ENCODE peak calls at places on chromosomes 12 and 14, in ten cellular contexts. H is fibroblast of the aortic adventitia, U is omental fat pad, M is psoas muscle, C is body of pancreas, O is AG09309, P is tibial artery, J is GM12864, N is astrocyte of the spinal cord, E is nephron progenitor cell. F is an unnamed sample.

GRCh38 chr12:113899844-113900471 is 66.2 kb downstream of the RBM19 start:
- DNase-seq in H (no peak), U (no peak), M (no peak), C (peak), O (no peak), P (no peak), J (no peak), N (no peak), E (no peak), F (no peak)

GRCh38 chr12:130133851-130134562 is 28.3 kb upstream of the FZD10 start:
- DNase-seq in H (no peak), U (no peak), M (no peak), C (no peak), O (no peak), P (no peak), J (no peak), N (no peak), E (no peak), F (no peak)

GRCh38 chr12:3658327-3659163 is 94.4 kb downstream of the CRACR2A start:
- DNase-seq in H (peak), U (no peak), M (no peak), C (no peak), O (no peak), P (no peak), J (no peak), N (no peak), E (peak), F (no peak)

GRCh38 chr12:4116251-4117111 is 157.1 kb upstream of the CCND2 start:
- DNase-seq in H (peak), U (no peak), M (no peak), C (no peak), O (peak), P (no peak), J (no peak), N (peak), E (no peak), F (peak)

GRCh38 chr12:107135177-107135576 is 41.8 kb upstream of the CRY1 start:
- DNase-seq in H (no peak), U (no peak), M (no peak), C (no peak), O (no peak), P (no peak), J (no peak), N (no peak), E (no peak), F (no peak)

GRCh38 chr12:8697476-8698131 is at the start of gene RIMKLB:
- DNase-seq in H (peak), U (peak), M (peak), C (peak), O (no peak), P (peak), J (no peak), N (peak), E (peak), F (peak)

GRCh38 chr14:71193663-71194062 is 286.4 kb downstream of the PCNX1 start:
- DNase-seq in H (no peak), U (no peak), M (no peak), C (no peak), O (no peak), P (no peak), J (no peak), N (no peak), E (no peak), F (no peak)

GRCh38 chr12:124851344-124851743 is 12.3 kb downstream of the SCARB1 start:
- DNase-seq in H (no peak), U (no peak), M (no peak), C (no peak), O (no peak), P (no peak), J (no peak), N (no peak), E (no peak), F (no peak)

GRCh38 chr14:68939893-68940613 is 39.0 kb downstream of the ACTN1 start:
- DNase-seq in H (peak), U (no peak), M (peak), C (peak), O (peak), P (peak), J (no peak), N (peak), E (peak), F (no peak)

GRCh38 chr14:99744199-99744872 is 48.9 kb upstream of the EML1 start:
- DNase-seq in H (peak), U (no peak), M (no peak), C (no peak), O (peak), P (no peak), J (no peak), N (peak), E (no peak), F (no peak)

GRCh38 chr14:101599234-101599885 is 38.1 kb downstream of the DIO3 start:
- DNase-seq in H (no peak), U (no peak), M (no peak), C (no peak), O (no peak), P (no peak), J (no peak), N (no peak), E (no peak), F (no peak)

GRCh38 chr12:4434721-4435425 is 10.7 kb downstream of the FGF6 start:
- DNase-seq in H (no peak), U (no peak), M (no peak), C (no peak), O (no peak), P (no peak), J (peak), N (no peak), E (no peak), F (peak)

GRCh38 chr14:49249022-49249421 is 337.2 kb downstream of the RPS29 start:
- DNase-seq in H (no peak), U (no peak), M (no peak), C (no peak), O (no peak), P (no peak), J (no peak), N (peak), E (no peak), F (no peak)

GRCh38 chr12:77855548-77855947 is 24.9 kb downstream of the NAV3 start:
- DNase-seq in H (no peak), U (no peak), M (no peak), C (no peak), O (no peak), P (no peak), J (no peak), N (no peak), E (no peak), F (no peak)

GRCh38 chr14:31265701-31266398 is 58.3 kb upstream of the HECTD1 start:
- DNase-seq in H (peak), U (no peak), M (no peak), C (peak), O (no peak), P (no peak), J (no peak), N (peak), E (no peak), F (no peak)

GRCh38 chr12:32595251-32595650 is 83.8 kb upstream of the DNM1L start:
- DNase-seq in H (peak), U (no peak), M (no peak), C (no peak), O (peak), P (no peak), J (no peak), N (peak), E (no peak), F (no peak)

GRCh38 chr14:65210118-65210826 is 108.0 kb upstream of the MAX start:
- DNase-seq in H (peak), U (no peak), M (no peak), C (peak), O (no peak), P (no peak), J (no peak), N (peak), E (no peak), F (no peak)

GRCh38 chr12:41014643-41015020 is 173.5 kb upstream of the PDZRN4 start:
- DNase-seq in H (peak), U (no peak), M (no peak), C (no peak), O (no peak), P (no peak), J (no peak), N (peak), E (no peak), F (no peak)

GRCh38 chr12:76144253-76144564 is 59.7 kb upstream of the NAP1L1 start:
- DNase-seq in H (peak), U (peak), M (no peak), C (peak), O (no peak), P (peak), J (no peak), N (no peak), E (no peak), F (no peak)

GRCh38 chr12:28240853-28241252 is 50.6 kb downstream of the CCDC91 start:
- DNase-seq in H (no peak), U (no peak), M (no peak), C (no peak), O (no peak), P (no peak), J (no peak), N (no peak), E (no peak), F (no peak)

GRCh38 chr12:92623386-92623785 is 79.4 kb upstream of the PLEKHG7 start:
- DNase-seq in H (no peak), U (no peak), M (no peak), C (no peak), O (no peak), P (no peak), J (no peak), N (peak), E (no peak), F (no peak)

GRCh38 chr14:91315844-91316267 is 71.4 kb upstream of the GPR68 start:
- DNase-seq in H (no peak), U (no peak), M (no peak), C (peak), O (no peak), P (no peak), J (peak), N (no peak), E (no peak), F (no peak)

GRCh38 chr14:77508876-77509275 is 10.3 kb upstream of the ISM2 start:
- DNase-seq in H (no peak), U (no peak), M (no peak), C (no peak), O (no peak), P (no peak), J (no peak), N (no peak), E (no peak), F (no peak)

GRCh38 chr14:31283568-31284252 is 76.1 kb upstream of the HECTD1 start:
- DNase-seq in H (peak), U (no peak), M (no peak), C (no peak), O (no peak), P (no peak), J (no peak), N (no peak), E (no peak), F (no peak)

GRCh38 chr14:69055125-69055524 is 76.0 kb upstream of the ACTN1 start:
- DNase-seq in H (no peak), U (no peak), M (no peak), C (no peak), O (no peak), P (no peak), J (no peak), N (peak), E (no peak), F (no peak)

GRCh38 chr12:508795-509194 is 49.1 kb downstream of the B4GALNT3 start:
- DNase-seq in H (no peak), U (no peak), M (no peak), C (no peak), O (no peak), P (no peak), J (no peak), N (no peak), E (no peak), F (no peak)

GRCh38 chr12:20212658-20213387 is 155.5 kb upstream of the PDE3A start:
- DNase-seq in H (peak), U (peak), M (peak), C (peak), O (peak), P (peak), J (no peak), N (peak), E (peak), F (no peak)

GRCh38 chr14:101226265-101226602 is 322.7 kb upstream of the RTL1 start:
- DNase-seq in H (no peak), U (no peak), M (no peak), C (no peak), O (no peak), P (no peak), J (no peak), N (no peak), E (no peak), F (no peak)

GRCh38 chr14:45177081-45177480 is 41.4 kb downstream of the FANCM start:
- DNase-seq in H (peak), U (no peak), M (no peak), C (no peak), O (peak), P (no peak), J (no peak), N (peak), E (no peak), F (no peak)

GRCh38 chr12:115934877-115935276 is 342.6 kb downstream of the MED13L start:
- DNase-seq in H (no peak), U (no peak), M (no peak), C (no peak), O (no peak), P (no peak), J (no peak), N (no peak), E (no peak), F (no peak)

GRCh38 chr14:82602794-82603193 is 1069.1 kb upstream of the SEL1L start:
- DNase-seq in H (no peak), U (no peak), M (no peak), C (no peak), O (no peak), P (no peak), J (no peak), N (no peak), E (no peak), F (no peak)

GRCh38 chr12:117919479-117919878 is 49.3 kb downstream of the KSR2 start:
- DNase-seq in H (no peak), U (no peak), M (no peak), C (no peak), O (no peak), P (no peak), J (no peak), N (no peak), E (no peak), F (no peak)

GRCh38 chr12:15151141-15152091 is 69.8 kb downstream of the RERG start:
- DNase-seq in H (peak), U (no peak), M (no peak), C (peak), O (no peak), P (no peak), J (no peak), N (peak), E (no peak), F (no peak)

GRCh38 chr12:4825139-4825858 is 84.4 kb upstream of the KCNA1 start:
- DNase-seq in H (peak), U (no peak), M (no peak), C (no peak), O (no peak), P (no peak), J (no peak), N (no peak), E (no peak), F (no peak)

GRCh38 chr12:11745112-11745511 is 95.6 kb downstream of the ETV6 start:
- DNase-seq in H (no peak), U (no peak), M (no peak), C (no peak), O (no peak), P (no peak), J (no peak), N (no peak), E (no peak), F (no peak)

GRCh38 chr14:22524784-22525161 is 64.3 kb downstream of the DAD1 start:
- DNase-seq in H (peak), U (no peak), M (no peak), C (no peak), O (no peak), P (no peak), J (no peak), N (no peak), E (no peak), F (no peak)

GRCh38 chr12:42744539-42745156 is 155.1 kb upstream of the PRICKLE1 start:
- DNase-seq in H (peak), U (no peak), M (no peak), C (peak), O (peak), P (no peak), J (no peak), N (no peak), E (no peak), F (no peak)

GRCh38 chr14:89221109-89221508 is 195.9 kb downstream of the FOXN3 start:
- DNase-seq in H (peak), U (no peak), M (no peak), C (no peak), O (peak), P (no peak), J (no peak), N (peak), E (no peak), F (no peak)

GRCh38 chr12:113174461-113175384 is 10.6 kb downstream of the DDX54 start:
- DNase-seq in H (peak), U (peak), M (peak), C (peak), O (no peak), P (peak), J (no peak), N (peak), E (peak), F (peak)

GRCh38 chr12:57738142-57738474 is 434 bp downstream of the AGAP2 start:
- DNase-seq in H (no peak), U (no peak), M (no peak), C (no peak), O (no peak), P (no peak), J (no peak), N (no peak), E (no peak), F (no peak)
- TF ChIP-seq CTCF in H (no peak), U (no peak), M (no peak), C (no peak), O (no peak), P (no peak), J (no peak), N (no peak), E (no peak), F (no peak)

DNA sequence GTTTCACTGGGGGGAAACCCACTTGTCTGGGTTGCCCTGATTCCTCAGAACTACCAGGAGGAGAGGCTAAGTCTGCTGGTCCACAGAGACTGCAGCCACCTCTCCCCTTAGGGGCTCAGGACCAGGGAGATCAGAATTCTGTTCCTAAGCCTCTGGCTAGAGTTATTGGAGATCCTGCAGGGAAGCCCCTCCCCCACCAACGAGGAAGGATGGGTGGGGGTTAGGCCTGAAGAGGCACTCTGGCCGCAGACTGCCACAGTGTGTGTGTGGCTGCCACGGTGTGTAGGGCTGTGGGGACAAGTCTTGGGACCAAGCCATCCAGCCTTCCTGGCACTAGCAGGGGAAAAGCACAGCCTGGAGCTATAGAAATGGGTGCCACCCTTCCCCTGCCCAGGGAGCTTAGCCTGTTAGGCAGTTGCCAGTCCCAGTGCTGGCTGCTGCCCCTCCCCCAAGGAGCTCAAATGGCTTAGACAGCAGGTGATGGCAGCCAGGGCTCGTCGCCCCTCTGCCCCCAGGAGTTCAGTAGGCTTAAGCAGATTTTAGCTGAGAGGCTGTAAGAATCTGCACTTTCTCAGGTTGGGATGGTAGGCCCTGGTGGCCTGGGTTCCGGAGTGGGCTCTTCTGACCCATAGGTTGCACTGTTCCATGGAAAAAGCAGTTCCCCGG is 107.7 kb downstream of the ERGIC2 start:
- DNase-seq in H (no peak), U (no peak), M (no peak), C (no peak), O (no peak), P (no peak), J (no peak), N (no peak), E (peak), F (no peak)
- TF ChIP-seq CTCF in H (no peak), U (no peak), M (no peak), C (no peak), O (no peak), P (no peak), J (no peak), N (no peak), E (no peak), F (no peak)

GRCh38 chr12:110109037-110109836 is 14.9 kb upstream of the IFT81 start:
- DNase-seq in H (peak), U (peak), M (peak), C (peak), O (peak), P (peak), J (no peak), N (peak), E (peak), F (no peak)
- TF ChIP-seq CTCF in H (no peak), U (no peak), M (no peak), C (peak), O (no peak), P (no peak), J (no peak), N (no peak), E (no peak), F (no peak)

DNA sequence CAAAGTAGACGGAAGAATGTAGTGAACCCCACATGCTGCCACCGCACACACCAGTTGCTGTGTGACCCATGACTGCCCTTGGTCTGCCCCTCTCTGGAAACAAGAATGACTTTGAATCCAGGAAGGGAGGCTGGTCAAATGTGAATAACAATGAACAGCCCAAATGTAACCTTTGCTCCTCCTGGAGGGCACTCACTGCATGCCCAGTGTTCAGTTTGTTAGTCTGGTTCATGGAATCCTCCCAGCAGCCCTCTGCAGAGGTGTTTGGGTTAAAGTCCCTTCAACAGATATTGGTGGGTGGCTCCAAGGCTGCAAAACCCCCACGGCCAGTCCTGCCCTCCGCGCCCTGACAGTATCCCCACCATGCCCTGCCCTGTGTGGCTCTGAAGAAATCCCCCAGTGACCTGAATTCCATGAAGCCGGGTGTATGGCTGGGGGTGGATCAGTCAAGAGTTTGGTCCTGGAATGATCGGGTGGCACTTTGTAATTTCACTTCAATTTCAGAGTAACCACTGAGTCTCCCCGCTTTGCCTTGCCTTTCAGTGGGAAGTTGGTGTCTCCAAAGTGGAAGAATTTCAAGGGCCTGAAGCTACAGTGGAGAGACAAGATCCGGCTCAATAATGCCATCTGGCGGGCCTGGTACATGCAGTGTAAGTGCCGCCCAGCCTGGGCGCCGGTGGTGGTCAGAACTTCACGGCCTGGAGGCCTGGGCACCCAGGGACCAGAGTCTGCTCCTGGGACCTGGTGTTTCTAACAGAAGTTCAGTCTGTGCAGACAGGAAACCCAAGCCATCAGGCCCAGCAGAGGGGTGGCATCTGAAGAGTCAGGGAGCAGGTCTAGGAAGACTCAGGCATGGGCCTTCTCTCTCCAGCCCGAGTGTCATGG is 47.1 kb downstream of the IL31 start:
- DNase-seq in H (peak), U (no peak), M (no peak), C (no peak), O (no peak), P (no peak), J (no peak), N (no peak), E (no peak), F (no peak)
- TF ChIP-seq CTCF in H (peak), U (no peak), M (peak), C (no peak), O (peak), P (no peak), J (no peak), N (no peak), E (no peak), F (no peak)

GRCh38 chr12:110908377-110909136 is 11.8 kb downstream of the MYL2 start:
- DNase-seq in H (no peak), U (no peak), M (no peak), C (no peak), O (no peak), P (no peak), J (no peak), N (no peak), E (no peak), F (no peak)

GRCh38 chr12:110907583-110907982 is 12.8 kb downstream of the MYL2 start:
- DNase-seq in H (no peak), U (no peak), M (no peak), C (no peak), O (no peak), P (no peak), J (no peak), N (no peak), E (no peak), F (no peak)

GRCh38 chr12:110906516-110906915 is 13.9 kb downstream of the MYL2 start:
- DNase-seq in H (no peak), U (no peak), M (no peak), C (no peak), O (no peak), P (no peak), J (peak), N (no peak), E (no peak), F (no peak)

GRCh38 chr12:110906088-110906487 is 14.3 kb downstream of the MYL2 start:
- DNase-seq in H (no peak), U (no peak), M (no peak), C (no peak), O (no peak), P (no peak), J (peak), N (no peak), E (no peak), F (no peak)

GRCh38 chr12:110906985-110907384 is 13.4 kb downstream of the MYL2 start:
- DNase-seq in H (peak), U (no peak), M (no peak), C (no peak), O (no peak), P (no peak), J (no peak), N (peak), E (no peak), F (no peak)
- TF ChIP-seq CTCF in H (no peak), U (no peak), M (no peak), C (no peak), O (no peak), P (no peak), J (no peak), N (no peak), E (no peak), F (no peak)

F was measured in type B pancreatic cell.